ENCODE peak calls at places on chromosomes 13 and 19, in six cellular contexts. C is thoracic aorta; G is adipocyte; Q is esophagus squamous epithelium; E is GM18507; F is stimulated activated CD4-positive, alpha-beta T cell treated with anti-CD3 and anti-CD28 coated beads, Interleukin-1b, Interleukin-23, amount 100 ng/mL, for 24 hours. Z is an unnamed sample.

GRCh38 chr13:94858856-94859811 is 146.8 kb upstream of the SOX21 start:
- DNase-seq in C (no peak), G (no peak), Q (no peak), E (no peak), F (no peak), Z (no peak)

GRCh38 chr19:40596608-40597328 is 4.4 kb upstream of the LTBP4 start:
- DNase-seq in C (no peak), G (peak), Q (no peak), E (no peak), F (no peak), Z (no peak)

GRCh38 chr13:49610176-49610575 is 18.1 kb upstream of the ARL11 start:
- DNase-seq in C (no peak), G (no peak), Q (no peak), E (no peak), F (no peak), Z (no peak)

GRCh38 chr13:73059460-73060250 is 850 bp downstream of the KLF5 start:
- DNase-seq in C (no peak), G (peak), Q (no peak), E (no peak), F (peak), Z (no peak)

GRCh38 chr13:47564041-47564440 is 437.0 kb downstream of the SUCLA2 start:
- DNase-seq in C (no peak), G (no peak), Q (no peak), E (no peak), F (no peak), Z (no peak)

GRCh38 chr13:112065521-112065866 is 1.5 kb upstream of the SOX1 start:
- DNase-seq in C (no peak), G (no peak), Q (no peak), E (no peak), F (no peak), Z (no peak)

GRCh38 chr19:14310055-14310454 is 71.2 kb upstream of the ADGRE5 start:
- DNase-seq in C (no peak), G (no peak), Q (no peak), E (no peak), F (no peak), Z (no peak)

GRCh38 chr13:77513719-77514335 is 21.7 kb upstream of the SCEL start:
- DNase-seq in C (no peak), G (no peak), Q (no peak), E (no peak), F (no peak), Z (no peak)

GRCh38 chr19:55303477-55303876 is 19.7 kb downstream of the BRSK1 start:
- DNase-seq in C (no peak), G (no peak), Q (no peak), E (no peak), F (no peak), Z (no peak)

GRCh38 chr13:40974460-40975407 is 44.4 kb downstream of the ELF1 start:
- DNase-seq in C (no peak), G (peak), Q (no peak), E (no peak), F (no peak), Z (no peak)

GRCh38 chr13:97948041-97948440 is 5.4 kb upstream of the IPO5 start:
- DNase-seq in C (no peak), G (peak), Q (no peak), E (no peak), F (no peak), Z (no peak)

GRCh38 chr13:62014299-62014698 is 598.6 kb upstream of the PCDH20 start:
- DNase-seq in C (no peak), G (peak), Q (no peak), E (no peak), F (no peak), Z (no peak)